ENCODE peak calls at places on chromosomes 3 and 15, in ten cellular contexts. One of them, this sample, is unnamed.

GRCh38 chr3:197353001-197353866 is 54.8 kb upstream of the DLG1 start:
- DNase-seq in brain microvascular endothelial cell: no peak
- DNase-seq in stomach: no peak
- DNase-seq in cardiac fibroblast: no peak
- DNase-seq in H1: no peak
- DNase-seq in pancreas: no peak
- DNase-seq in adrenal gland: no peak
- DNase-seq in psoas muscle: no peak
- DNase-seq in tibial artery: no peak
- DNase-seq in astrocyte of the cerebellum: no peak
- DNase-seq in this sample: no peak

GRCh38 chr15:51023499-51023898 is 71.2 kb downstream of the TNFAIP8L3 start:
- DNase-seq in brain microvascular endothelial cell: no peak
- DNase-seq in stomach: no peak
- DNase-seq in cardiac fibroblast: no peak
- DNase-seq in H1: no peak
- DNase-seq in pancreas: no peak
- DNase-seq in adrenal gland: no peak
- DNase-seq in psoas muscle: no peak
- DNase-seq in tibial artery: no peak
- DNase-seq in astrocyte of the cerebellum: no peak
- DNase-seq in this sample: no peak

GRCh38 chr3:150342951-150343468 is 65.1 kb upstream of the TSC22D2 start:
- DNase-seq in brain microvascular endothelial cell: no peak
- DNase-seq in stomach: no peak
- DNase-seq in cardiac fibroblast: no peak
- DNase-seq in H1: no peak
- DNase-seq in pancreas: no peak
- DNase-seq in adrenal gland: no peak
- DNase-seq in psoas muscle: no peak
- DNase-seq in tibial artery: no peak
- DNase-seq in astrocyte of the cerebellum: no peak
- DNase-seq in this sample: no peak

GRCh38 chr3:35448121-35448520 is 191.2 kb upstream of the ARPP21 start:
- DNase-seq in brain microvascular endothelial cell: no peak
- DNase-seq in stomach: no peak
- DNase-seq in cardiac fibroblast: no peak
- DNase-seq in H1: no peak
- DNase-seq in pancreas: no peak
- DNase-seq in adrenal gland: no peak
- DNase-seq in psoas muscle: no peak
- DNase-seq in tibial artery: no peak
- DNase-seq in astrocyte of the cerebellum: no peak
- DNase-seq in this sample: no peak

GRCh38 chr15:95693917-95694316 is 636.6 kb upstream of the NR2F2 start:
- DNase-seq in brain microvascular endothelial cell: no peak
- DNase-seq in stomach: no peak
- DNase-seq in cardiac fibroblast: no peak
- DNase-seq in H1: no peak
- DNase-seq in pancreas: no peak
- DNase-seq in adrenal gland: no peak
- DNase-seq in psoas muscle: no peak
- DNase-seq in tibial artery: no peak
- DNase-seq in astrocyte of the cerebellum: no peak
- DNase-seq in this sample: no peak

GRCh38 chr3:121834079-121834730 is 655 bp downstream of the IQCB1 start:
- DNase-seq in brain microvascular endothelial cell: peak
- DNase-seq in stomach: no peak
- DNase-seq in cardiac fibroblast: peak
- DNase-seq in H1: no peak
- DNase-seq in pancreas: no peak
- DNase-seq in adrenal gland: peak
- DNase-seq in psoas muscle: peak
- DNase-seq in tibial artery: no peak
- DNase-seq in astrocyte of the cerebellum: no peak
- DNase-seq in this sample: no peak

GRCh38 chr3:181569356-181569940 is 142.3 kb upstream of the SOX2 start:
- DNase-seq in brain microvascular endothelial cell: no peak
- DNase-seq in stomach: no peak
- DNase-seq in cardiac fibroblast: no peak
- DNase-seq in H1: no peak
- DNase-seq in pancreas: no peak
- DNase-seq in adrenal gland: no peak
- DNase-seq in psoas muscle: no peak
- DNase-seq in tibial artery: no peak
- DNase-seq in astrocyte of the cerebellum: no peak
- DNase-seq in this sample: no peak

GRCh38 chr3:133717424-133717823 is 28.8 kb upstream of the TF start:
- DNase-seq in brain microvascular endothelial cell: no peak
- DNase-seq in stomach: no peak
- DNase-seq in cardiac fibroblast: no peak
- DNase-seq in H1: no peak
- DNase-seq in pancreas: no peak
- DNase-seq in adrenal gland: no peak
- DNase-seq in psoas muscle: no peak
- DNase-seq in tibial artery: no peak
- DNase-seq in astrocyte of the cerebellum: no peak
- DNase-seq in this sample: no peak

GRCh38 chr3:13540332-13540995 is 8.5 kb upstream of the FBLN2 start:
- DNase-seq in brain microvascular endothelial cell: no peak
- DNase-seq in stomach: no peak
- DNase-seq in cardiac fibroblast: no peak
- DNase-seq in H1: no peak
- DNase-seq in pancreas: no peak
- DNase-seq in adrenal gland: no peak
- DNase-seq in psoas muscle: peak
- DNase-seq in tibial artery: peak
- DNase-seq in astrocyte of the cerebellum: no peak
- DNase-seq in this sample: no peak

GRCh38 chr3:129795596-129795995 is 97.9 kb downstream of the TMCC1 start:
- DNase-seq in brain microvascular endothelial cell: peak
- DNase-seq in stomach: no peak
- DNase-seq in cardiac fibroblast: no peak
- DNase-seq in H1: no peak
- DNase-seq in pancreas: no peak
- DNase-seq in adrenal gland: no peak
- DNase-seq in psoas muscle: no peak
- DNase-seq in tibial artery: no peak
- DNase-seq in astrocyte of the cerebellum: no peak
- DNase-seq in this sample: no peak

GRCh38 chr15:31364301-31365031 is 37.8 kb downstream of the KLF13 start:
- DNase-seq in brain microvascular endothelial cell: no peak
- DNase-seq in stomach: no peak
- DNase-seq in cardiac fibroblast: no peak
- DNase-seq in H1: no peak
- DNase-seq in pancreas: no peak
- DNase-seq in adrenal gland: no peak
- DNase-seq in psoas muscle: no peak
- DNase-seq in tibial artery: no peak
- DNase-seq in astrocyte of the cerebellum: no peak
- DNase-seq in this sample: no peak

GRCh38 chr3:53485675-53486365 is 8.6 kb upstream of the CACNA1D start:
- DNase-seq in brain microvascular endothelial cell: no peak
- DNase-seq in stomach: no peak
- DNase-seq in cardiac fibroblast: no peak
- DNase-seq in H1: no peak
- DNase-seq in pancreas: no peak
- DNase-seq in adrenal gland: no peak
- DNase-seq in psoas muscle: no peak
- DNase-seq in tibial artery: no peak
- DNase-seq in astrocyte of the cerebellum: no peak
- DNase-seq in this sample: no peak

GRCh38 chr3:100797921-100798491 is 88.7 kb downstream of the TFG start:
- DNase-seq in brain microvascular endothelial cell: no peak
- DNase-seq in stomach: no peak
- DNase-seq in cardiac fibroblast: no peak
- DNase-seq in H1: no peak
- DNase-seq in pancreas: no peak
- DNase-seq in adrenal gland: no peak
- DNase-seq in psoas muscle: no peak
- DNase-seq in tibial artery: no peak
- DNase-seq in astrocyte of the cerebellum: no peak
- DNase-seq in this sample: no peak

GRCh38 chr3:100802126-100802525 is 92.8 kb downstream of the TFG start:
- DNase-seq in brain microvascular endothelial cell: peak
- DNase-seq in stomach: no peak
- DNase-seq in cardiac fibroblast: no peak
- DNase-seq in H1: no peak
- DNase-seq in pancreas: no peak
- DNase-seq in adrenal gland: no peak
- DNase-seq in psoas muscle: no peak
- DNase-seq in tibial artery: no peak
- DNase-seq in astrocyte of the cerebellum: no peak
- DNase-seq in this sample: no peak

GRCh38 chr3:100796556-100796955 is 87.3 kb downstream of the TFG start:
- DNase-seq in brain microvascular endothelial cell: no peak
- DNase-seq in stomach: no peak
- DNase-seq in cardiac fibroblast: peak
- DNase-seq in H1: no peak
- DNase-seq in pancreas: no peak
- DNase-seq in adrenal gland: no peak
- DNase-seq in psoas muscle: no peak
- DNase-seq in tibial artery: no peak
- DNase-seq in astrocyte of the cerebellum: no peak
- DNase-seq in this sample: no peak
- TF ChIP-seq CTCF in brain microvascular endothelial cell: peak
- TF ChIP-seq CTCF in stomach: no peak
- TF ChIP-seq CTCF in cardiac fibroblast: peak
- TF ChIP-seq CTCF in H1: no peak
- TF ChIP-seq CTCF in pancreas: no peak
- TF ChIP-seq CTCF in adrenal gland: peak
- TF ChIP-seq CTCF in psoas muscle: peak
- TF ChIP-seq CTCF in tibial artery: peak
- TF ChIP-seq CTCF in astrocyte of the cerebellum: peak
- TF ChIP-seq CTCF in this sample: peak

GRCh38 chr3:78880588-78881461 is 887.0 kb downstream of the ROBO1 start:
- DNase-seq in brain microvascular endothelial cell: no peak
- DNase-seq in stomach: no peak
- DNase-seq in cardiac fibroblast: no peak
- DNase-seq in H1: no peak
- DNase-seq in pancreas: no peak
- DNase-seq in adrenal gland: no peak
- DNase-seq in psoas muscle: no peak
- DNase-seq in tibial artery: no peak
- DNase-seq in astrocyte of the cerebellum: no peak
- DNase-seq in this sample: no peak
- H3K4me3 ChIP-seq in brain microvascular endothelial cell: no peak
- H3K4me3 ChIP-seq in stomach: no peak
- H3K4me3 ChIP-seq in cardiac fibroblast: no peak
- H3K4me3 ChIP-seq in H1: no peak
- H3K4me3 ChIP-seq in pancreas: no peak
- H3K4me3 ChIP-seq in adrenal gland: no peak
- H3K4me3 ChIP-seq in psoas muscle: peak
- H3K4me3 ChIP-seq in tibial artery: peak
- H3K4me3 ChIP-seq in astrocyte of the cerebellum: no peak
- H3K4me3 ChIP-seq in this sample: no peak

GRCh38 chr15:71127083-71127482 is 11.8 kb downstream of the THSD4 start:
- DNase-seq in brain microvascular endothelial cell: no peak
- DNase-seq in stomach: no peak
- DNase-seq in cardiac fibroblast: no peak
- DNase-seq in H1: no peak
- DNase-seq in pancreas: no peak
- DNase-seq in adrenal gland: no peak
- DNase-seq in psoas muscle: no peak
- DNase-seq in tibial artery: no peak
- DNase-seq in astrocyte of the cerebellum: no peak
- DNase-seq in this sample: no peak

GRCh38 chr15:71124937-71125755 is 9.9 kb downstream of the THSD4 start:
- DNase-seq in brain microvascular endothelial cell: no peak
- DNase-seq in stomach: no peak
- DNase-seq in cardiac fibroblast: no peak
- DNase-seq in H1: no peak
- DNase-seq in pancreas: no peak
- DNase-seq in adrenal gland: no peak
- DNase-seq in psoas muscle: no peak
- DNase-seq in tibial artery: no peak
- DNase-seq in astrocyte of the cerebellum: no peak
- DNase-seq in this sample: no peak

GRCh38 chr15:71129660-71130059 is 14.4 kb downstream of the THSD4 start:
- DNase-seq in brain microvascular endothelial cell: no peak
- DNase-seq in stomach: no peak
- DNase-seq in cardiac fibroblast: no peak
- DNase-seq in H1: no peak
- DNase-seq in pancreas: no peak
- DNase-seq in adrenal gland: no peak
- DNase-seq in psoas muscle: no peak
- DNase-seq in tibial artery: no peak
- DNase-seq in astrocyte of the cerebellum: no peak
- DNase-seq in this sample: no peak

GRCh38 chr15:71128939-71129562 is 13.8 kb downstream of the THSD4 start:
- DNase-seq in brain microvascular endothelial cell: no peak
- DNase-seq in stomach: no peak
- DNase-seq in cardiac fibroblast: no peak
- DNase-seq in H1: no peak
- DNase-seq in pancreas: no peak
- DNase-seq in adrenal gland: no peak
- DNase-seq in psoas muscle: no peak
- DNase-seq in tibial artery: no peak
- DNase-seq in astrocyte of the cerebellum: no peak
- DNase-seq in this sample: no peak

DNA sequence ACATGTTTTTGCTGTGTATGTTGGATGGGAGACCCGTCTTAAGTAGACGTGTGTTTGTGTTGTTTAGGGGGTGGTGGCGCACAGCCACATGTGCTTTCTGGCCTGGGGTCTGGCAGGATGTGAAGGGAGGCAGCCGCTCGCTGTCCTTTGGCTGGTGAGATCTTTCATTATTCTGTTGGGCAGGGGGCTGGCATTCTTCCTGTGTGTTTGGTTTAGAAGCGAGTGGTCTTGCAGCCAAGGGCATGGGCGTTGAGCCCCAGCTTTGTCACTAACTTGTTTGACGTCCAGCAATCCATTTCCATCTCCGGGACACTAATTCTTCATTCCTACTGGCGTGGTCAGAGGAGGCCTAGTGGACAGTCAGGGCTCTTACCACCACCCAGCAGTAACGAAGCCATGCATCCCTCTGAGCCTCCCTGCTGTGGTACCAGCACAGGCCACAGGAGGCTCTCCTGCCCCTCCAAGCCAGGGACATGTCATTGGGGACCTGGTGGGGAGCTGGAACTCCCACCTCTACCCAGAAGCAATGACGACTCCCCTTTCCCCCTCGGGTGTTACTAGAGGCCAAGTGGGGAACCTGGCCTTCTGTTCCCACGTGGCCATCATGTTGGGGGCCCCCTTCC is 10.7 kb downstream of the THSD4 start:
- DNase-seq in brain microvascular endothelial cell: peak
- DNase-seq in stomach: no peak
- DNase-seq in cardiac fibroblast: no peak
- DNase-seq in H1: no peak
- DNase-seq in pancreas: no peak
- DNase-seq in adrenal gland: no peak
- DNase-seq in psoas muscle: no peak
- DNase-seq in tibial artery: no peak
- DNase-seq in astrocyte of the cerebellum: no peak
- DNase-seq in this sample: no peak
- TF ChIP-seq CTCF in brain microvascular endothelial cell: peak
- TF ChIP-seq CTCF in stomach: no peak
- TF ChIP-seq CTCF in cardiac fibroblast: peak
- TF ChIP-seq CTCF in H1: peak
- TF ChIP-seq CTCF in pancreas: no peak
- TF ChIP-seq CTCF in adrenal gland: peak
- TF ChIP-seq CTCF in psoas muscle: peak
- TF ChIP-seq CTCF in tibial artery: peak
- TF ChIP-seq CTCF in astrocyte of the cerebellum: peak
- TF ChIP-seq CTCF in this sample: peak

GRCh38 chr15:67148196-67148701 is 82.8 kb downstream of the SMAD3 start:
- DNase-seq in brain microvascular endothelial cell: no peak
- DNase-seq in stomach: no peak
- DNase-seq in cardiac fibroblast: peak
- DNase-seq in H1: no peak
- DNase-seq in pancreas: no peak
- DNase-seq in adrenal gland: no peak
- DNase-seq in psoas muscle: no peak
- DNase-seq in tibial artery: no peak
- DNase-seq in astrocyte of the cerebellum: no peak
- DNase-seq in this sample: no peak
- H3K4me3 ChIP-seq in brain microvascular endothelial cell: no peak
- H3K4me3 ChIP-seq in stomach: no peak
- H3K4me3 ChIP-seq in cardiac fibroblast: no peak
- H3K4me3 ChIP-seq in H1: no peak
- H3K4me3 ChIP-seq in pancreas: no peak
- H3K4me3 ChIP-seq in adrenal gland: no peak
- H3K4me3 ChIP-seq in psoas muscle: no peak
- H3K4me3 ChIP-seq in tibial artery: no peak
- H3K4me3 ChIP-seq in astrocyte of the cerebellum: no peak
- H3K4me3 ChIP-seq in this sample: no peak

This sample was measured in retinal pigment epithelial cell.